ENCODE peak calls at places on chromosomes 13 and 19, in four cellular contexts. One of them, this sample, is unnamed.

GRCh38 chr19:34096020-34096915 is 76.0 kb upstream of the LSM14A start:
- DNase-seq in stimulated activated CD8-positive, alpha-beta memory T cell treated with anti-CD3 and anti-CD28 coated beads, Interleukin-12 subunit alpha, Interleukin-12 subunit beta, amount 100 ng/mL, for 1 hour: no peak
- DNase-seq in GM23338: peak
- DNase-seq in CD4-positive, alpha-beta memory T cell: no peak
- DNase-seq in this sample: no peak

GRCh38 chr19:4338441-4339350 is at the start of gene STAP2:
- DNase-seq in stimulated activated CD8-positive, alpha-beta memory T cell treated with anti-CD3 and anti-CD28 coated beads, Interleukin-12 subunit alpha, Interleukin-12 subunit beta, amount 100 ng/mL, for 1 hour: no peak
- DNase-seq in GM23338: peak
- DNase-seq in CD4-positive, alpha-beta memory T cell: no peak
- DNase-seq in this sample: no peak

GRCh38 chr19:51460164-51460992 is 2.1 kb upstream of the SIGLEC8 start:
- DNase-seq in stimulated activated CD8-positive, alpha-beta memory T cell treated with anti-CD3 and anti-CD28 coated beads, Interleukin-12 subunit alpha, Interleukin-12 subunit beta, amount 100 ng/mL, for 1 hour: no peak
- DNase-seq in GM23338: peak
- DNase-seq in CD4-positive, alpha-beta memory T cell: no peak
- DNase-seq in this sample: no peak

GRCh38 chr19:55603115-55603514 is 2.3 kb upstream of the ZNF865 start:
- DNase-seq in stimulated activated CD8-positive, alpha-beta memory T cell treated with anti-CD3 and anti-CD28 coated beads, Interleukin-12 subunit alpha, Interleukin-12 subunit beta, amount 100 ng/mL, for 1 hour: no peak
- DNase-seq in GM23338: no peak
- DNase-seq in CD4-positive, alpha-beta memory T cell: peak
- DNase-seq in this sample: no peak

GRCh38 chr13:99018418-99019180 is 40.7 kb upstream of the DOCK9 start:
- DNase-seq in stimulated activated CD8-positive, alpha-beta memory T cell treated with anti-CD3 and anti-CD28 coated beads, Interleukin-12 subunit alpha, Interleukin-12 subunit beta, amount 100 ng/mL, for 1 hour: no peak
- DNase-seq in GM23338: no peak
- DNase-seq in CD4-positive, alpha-beta memory T cell: no peak
- DNase-seq in this sample: no peak

GRCh38 chr13:28268800-28269223 is 130.5 kb downstream of the PAN3 start:
- DNase-seq in stimulated activated CD8-positive, alpha-beta memory T cell treated with anti-CD3 and anti-CD28 coated beads, Interleukin-12 subunit alpha, Interleukin-12 subunit beta, amount 100 ng/mL, for 1 hour: no peak
- DNase-seq in GM23338: no peak
- DNase-seq in CD4-positive, alpha-beta memory T cell: no peak
- DNase-seq in this sample: no peak

GRCh38 chr19:34482380-34483250 is 1.1 kb downstream of the WTIP start:
- DNase-seq in stimulated activated CD8-positive, alpha-beta memory T cell treated with anti-CD3 and anti-CD28 coated beads, Interleukin-12 subunit alpha, Interleukin-12 subunit beta, amount 100 ng/mL, for 1 hour: no peak
- DNase-seq in GM23338: peak
- DNase-seq in CD4-positive, alpha-beta memory T cell: no peak
- DNase-seq in this sample: no peak

GRCh38 chr13:69324109-69324886 is 783.3 kb upstream of the ATXN8OS start:
- DNase-seq in stimulated activated CD8-positive, alpha-beta memory T cell treated with anti-CD3 and anti-CD28 coated beads, Interleukin-12 subunit alpha, Interleukin-12 subunit beta, amount 100 ng/mL, for 1 hour: no peak
- DNase-seq in GM23338: peak
- DNase-seq in CD4-positive, alpha-beta memory T cell: no peak
- DNase-seq in this sample: no peak

GRCh38 chr19:50702158-50702869 is 17.3 kb downstream of the SHANK1 start:
- DNase-seq in stimulated activated CD8-positive, alpha-beta memory T cell treated with anti-CD3 and anti-CD28 coated beads, Interleukin-12 subunit alpha, Interleukin-12 subunit beta, amount 100 ng/mL, for 1 hour: no peak
- DNase-seq in GM23338: no peak
- DNase-seq in CD4-positive, alpha-beta memory T cell: no peak
- DNase-seq in this sample: no peak

This sample was measured in activated gamma-delta T cell treated with anti-CD3 and anti-CD28 coated beads, Interleukin-2, amount 50 U/mL, for 16 hours.